ENCODE peak calls at places on chromosomes 1 and 21, in eight cellular contexts. O, V, F, X, P, I, G and U are unnamed samples.

GRCh38 chr1:158124034-158124433 is 56.7 kb upstream of the CD1D start:
- DNase-seq in G (peak), I (no peak), V (no peak), X (no peak), O (no peak), F (no peak), P (peak), U (peak)

GRCh38 chr21:39016740-39017315 is 166.4 kb downstream of the PSMG1 start:
- DNase-seq in I (no peak), V (no peak), O (no peak), G (peak), X (no peak), P (no peak), F (no peak), U (no peak)

GRCh38 chr1:165879946-165880345 is 52.5 kb downstream of the UCK2 start:
- DNase-seq in V (no peak), P (no peak), F (no peak), G (no peak), I (no peak), O (no peak), X (no peak), U (no peak)

GRCh38 chr1:44543816-44544185 is 130.5 kb downstream of the TMEM53 start:
- DNase-seq in F (no peak), V (no peak), X (no peak), O (no peak), P (no peak), G (no peak), I (peak), U (no peak)

GRCh38 chr1:4121293-4121684 is 221.2 kb upstream of the C1orf174 start:
- DNase-seq in V (no peak), X (no peak), I (no peak), P (no peak), O (no peak), F (no peak), G (no peak), U (no peak)

GRCh38 chr1:119141020-119141424 is 569 bp upstream of the WARS2 start:
- DNase-seq in I (peak), F (no peak), P (no peak), O (peak), G (peak), V (peak), X (peak), U (peak)

GRCh38 chr1:30232288-30232899 is 491.0 kb downstream of the MATN1 start:
- DNase-seq in F (no peak), X (no peak), V (no peak), G (no peak), P (peak), I (no peak), O (no peak), U (no peak)

GRCh38 chr1:119713039-119713537 is 1.4 kb downstream of the PHGDH start:
- DNase-seq in X (peak), F (no peak), G (no peak), I (no peak), V (peak), P (no peak), O (peak), U (peak)

GRCh38 chr1:3306583-3307285 is 147.7 kb upstream of the ARHGEF16 start:
- DNase-seq in F (peak), X (no peak), P (peak), O (no peak), I (no peak), V (no peak), G (peak), U (no peak)

GRCh38 chr1:34162852-34163766 is 1.9 kb downstream of the CSMD2 start:
- DNase-seq in O (peak), P (peak), X (peak), V (no peak), G (peak), I (peak), F (peak), U (peak)

GRCh38 chr1:183456826-183457225 is 15.5 kb upstream of the SMG7 start:
- DNase-seq in I (no peak), F (no peak), O (no peak), X (no peak), G (no peak), P (no peak), V (no peak), U (no peak)

GRCh38 chr1:245988393-245989078 is 518.5 kb downstream of the SMYD3 start:
- DNase-seq in O (no peak), X (no peak), F (no peak), G (no peak), V (no peak), I (no peak), P (no peak), U (no peak)

GRCh38 chr1:236421850-236422516 is 27.9 kb downstream of the EDARADD start:
- DNase-seq in G (no peak), O (no peak), X (no peak), F (no peak), V (no peak), I (no peak), P (no peak), U (no peak)

GRCh38 chr1:92736395-92736794 is 48.5 kb downstream of the EVI5 start:
- DNase-seq in V (no peak), F (no peak), I (no peak), O (no peak), X (no peak), P (no peak), G (no peak), U (no peak)

GRCh38 chr21:39687069-39687468 is 57.9 kb upstream of the IGSF5 start:
- DNase-seq in I (no peak), F (no peak), P (no peak), O (no peak), G (no peak), V (no peak), X (no peak), U (no peak)

GRCh38 chr1:45306319-45306718 is 20.4 kb upstream of the HPDL start:
- DNase-seq in I (no peak), F (no peak), P (no peak), O (peak), G (peak), V (no peak), X (no peak), U (no peak)

GRCh38 chr1:19014765-19015164 is 58.3 kb upstream of the IFFO2 start:
- DNase-seq in X (no peak), G (no peak), F (no peak), O (no peak), I (no peak), P (no peak), V (no peak), U (no peak)

GRCh38 chr1:24386241-24386640 is 27.3 kb downstream of the STPG1 start:
- DNase-seq in I (no peak), P (no peak), X (no peak), F (no peak), O (no peak), V (no peak), G (peak), U (no peak)

GRCh38 chr1:153393926-153394325 is 3.1 kb upstream of the S100A8 start:
- DNase-seq in F (no peak), G (no peak), O (no peak), X (no peak), I (no peak), P (no peak), V (no peak), U (no peak)

GRCh38 chr1:206738370-206739366 is 31.9 kb upstream of the IL19 start:
- DNase-seq in O (no peak), I (no peak), P (peak), F (no peak), G (peak), V (no peak), X (no peak), U (no peak)

GRCh38 chr1:1625824-1626206 is 6.2 kb upstream of the MMP23B start:
- DNase-seq in X (no peak), I (no peak), V (no peak), O (no peak), P (no peak), F (no peak), G (no peak), U (no peak)

GRCh38 chr1:73359001-73359400 is 839.0 kb downstream of the LRRIQ3 start:
- DNase-seq in I (no peak), F (no peak), O (no peak), X (no peak), V (no peak), P (no peak), G (peak), U (no peak)

GRCh38 chr1:24119859-24120756 is 8.2 kb upstream of the MYOM3 start:
- DNase-seq in O (no peak), P (peak), I (peak), X (no peak), V (no peak), G (no peak), F (no peak), U (peak)

GRCh38 chr1:218211241-218211640 is 73.9 kb upstream of the RRP15 start:
- DNase-seq in O (no peak), V (no peak), P (no peak), X (no peak), F (no peak), I (no peak), G (peak), U (no peak)

GRCh38 chr1:66436378-66437135 is 97.4 kb upstream of the SGIP1 start:
- DNase-seq in I (no peak), F (peak), G (peak), O (peak), X (no peak), V (no peak), P (peak), U (no peak)

GRCh38 chr1:911875-912739 is 11.6 kb upstream of the SAMD11 start:
- DNase-seq in G (no peak), P (no peak), F (no peak), V (no peak), X (no peak), I (peak), O (no peak), U (no peak)

GRCh38 chr1:27391511-27392095 is 819 bp upstream of the GPR3 start:
- DNase-seq in I (peak), X (peak), O (peak), G (peak), V (peak), P (no peak), F (no peak), U (peak)

GRCh38 chr1:187045371-187045770 is 216.6 kb downstream of the PLA2G4A start:
- DNase-seq in G (no peak), F (no peak), P (no peak), V (no peak), X (no peak), O (no peak), I (no peak), U (no peak)

GRCh38 chr1:183223467-183223866 is 37.4 kb downstream of the LAMC2 start:
- DNase-seq in X (no peak), O (no peak), P (no peak), I (no peak), G (peak), F (no peak), V (no peak), U (no peak)

GRCh38 chr1:229027622-229028182 is 243.2 kb upstream of the RAB4A start:
- DNase-seq in X (no peak), G (peak), I (no peak), F (peak), O (peak), P (peak), V (peak), U (no peak)

GRCh38 chr1:90494748-90495282 is 222.3 kb downstream of the BARHL2 start:
- DNase-seq in G (no peak), X (no peak), F (no peak), I (no peak), O (no peak), P (no peak), V (no peak), U (no peak)

GRCh38 chr1:15433471-15433870 is 4.8 kb upstream of the CTRC start:
- DNase-seq in P (no peak), I (no peak), G (no peak), V (no peak), F (no peak), O (no peak), X (no peak), U (peak)

GRCh38 chr1:162930532-162931438 is 69.8 kb upstream of the CCDC190 start:
- DNase-seq in G (no peak), V (no peak), O (no peak), F (no peak), P (no peak), I (no peak), X (no peak), U (no peak)

GRCh38 chr1:182617734-182618288 is 13.6 kb upstream of the RGS16 start:
- DNase-seq in V (no peak), O (peak), G (peak), F (peak), P (no peak), I (no peak), X (no peak), U (no peak)

GRCh38 chr1:246800356-246800755 is 76.1 kb downstream of the SCCPDH start:
- DNase-seq in G (no peak), P (no peak), X (no peak), O (no peak), V (no peak), F (no peak), I (no peak), U (no peak)

GRCh38 chr1:14137411-14138134 is 437.6 kb downstream of the PRDM2 start:
- DNase-seq in X (no peak), I (no peak), O (no peak), V (no peak), F (no peak), G (peak), P (peak), U (no peak)

GRCh38 chr1:94105957-94106529 is 14.9 kb downstream of the ABCA4 start:
- DNase-seq in O (no peak), P (no peak), F (no peak), G (peak), X (no peak), V (no peak), I (no peak), U (no peak)